ENCODE peak calls at places on chromosomes 16 and 17, in six cellular contexts. B, M, L, J, H and R are unnamed samples.

GRCh38 chr16:74718140-74718539 is 17.5 kb upstream of the MLKL start:
- DNase-seq in B (no peak), M (no peak), L (no peak), J (no peak), H (no peak), R (no peak)

GRCh38 chr17:50213026-50214015 is 11.9 kb upstream of the COL1A1 start:
- DNase-seq in B (peak; percentile 68), M (no peak), L (peak; percentile 25), J (no peak), H (no peak), R (no peak)

GRCh38 chr17:56540791-56541190 is 52.7 kb upstream of the NOG start:
- DNase-seq in B (no peak), M (no peak), L (no peak), J (no peak), H (no peak), R (no peak)

GRCh38 chr17:848402-848801 is 66.2 kb downstream of the MRM3 start:
- DNase-seq in B (no peak), M (no peak), L (no peak), J (no peak), H (no peak), R (no peak)

GRCh38 chr16:47970291-47970931 is 185.4 kb downstream of the ABCC12 start:
- DNase-seq in B (no peak), M (no peak), L (no peak), J (no peak), H (peak; percentile 41), R (peak; percentile 77)

GRCh38 chr17:78124081-78124835 is 4.3 kb downstream of the TMC6 start:
- DNase-seq in B (peak; percentile 82), M (no peak), L (peak; percentile 89), J (no peak), H (no peak), R (no peak)

GRCh38 chr16:58460219-58460610 is 39.7 kb upstream of the NDRG4 start:
- DNase-seq in B (no peak), M (no peak), L (no peak), J (no peak), H (no peak), R (no peak)

GRCh38 chr17:732788-733720 is 658 bp downstream of the TLCD3A start:
- DNase-seq in B (no peak), M (no peak), L (no peak), J (no peak), H (peak; percentile 62), R (no peak)

GRCh38 chr17:38590988-38591758 is 14.6 kb downstream of the SRCIN1 start:
- DNase-seq in B (no peak), M (no peak), L (peak; percentile 83), J (no peak), H (no peak), R (no peak)

GRCh38 chr16:25838724-25839186 is 147.0 kb downstream of the HS3ST4 start:
- DNase-seq in B (peak; percentile 15), M (peak; percentile 27), L (peak; percentile 34), J (no peak), H (peak; percentile 29), R (no peak)

GRCh38 chr16:1960665-1961630 is 1.6 kb downstream of the NDUFB10 start:
- DNase-seq in B (no peak), M (peak; percentile 64), L (peak; percentile 78), J (no peak), H (no peak), R (no peak)

GRCh38 chr17:66386789-66387351 is 84.5 kb downstream of the PRKCA start:
- DNase-seq in B (no peak), M (no peak), L (no peak), J (no peak), H (no peak), R (no peak)

GRCh38 chr16:964696-965395 is 5.9 kb downstream of the LMF1 start:
- DNase-seq in B (no peak), M (no peak), L (no peak), J (no peak), H (no peak), R (no peak)

GRCh38 chr17:78267257-78268073 is 36.0 kb downstream of the TMEM235 start:
- DNase-seq in B (no peak), M (no peak), L (no peak), J (no peak), H (no peak), R (no peak)

GRCh38 chr17:3891626-3892094 is 1.2 kb downstream of the CAMKK1 start:
- DNase-seq in B (no peak), M (no peak), L (no peak), J (no peak), H (no peak), R (no peak)

GRCh38 chr17:28738680-28739384 is 5.0 kb upstream of the TRAF4 start:
- DNase-seq in B (peak; percentile 91), M (no peak), L (no peak), J (no peak), H (no peak), R (no peak)

GRCh38 chr17:63703556-63704258 is 3.8 kb upstream of the LIMD2 start:
- DNase-seq in B (no peak), M (no peak), L (no peak), J (no peak), H (no peak), R (no peak)

GRCh38 chr17:27552467-27552779 is 78.6 kb upstream of the LGALS9 start:
- DNase-seq in B (no peak), M (peak; percentile 56), L (no peak), J (no peak), H (no peak), R (no peak)

GRCh38 chr16:75266738-75267630 is 15.6 kb upstream of the BCAR1 start:
- DNase-seq in B (no peak), M (no peak), L (no peak), J (peak; percentile 74), H (no peak), R (no peak)

GRCh38 chr17:6712058-6712853 is 913 bp downstream of the SLC13A5 start:
- DNase-seq in B (no peak), M (no peak), L (peak; percentile 6), J (no peak), H (peak; percentile 44), R (no peak)

GRCh38 chr17:30939059-30939689 is 17.4 kb downstream of the ADAP2 start:
- DNase-seq in B (no peak), M (no peak), L (no peak), J (no peak), H (no peak), R (no peak)

GRCh38 chr17:33986566-33986965 is 268.5 kb upstream of the CCL2 start:
- DNase-seq in B (no peak), M (no peak), L (no peak), J (no peak), H (no peak), R (no peak)